ENCODE peak calls at places on chromosome 19, in four cellular contexts. X, Q, S and W are unnamed samples.

GRCh38 chr19:32530773-32531172 is 50.2 kb upstream of the PDCD5 start:
- DNase-seq in X (no peak), Q (no peak), S (no peak), W (no peak)

GRCh38 chr19:4061683-4062575 is 4.8 kb downstream of the ZBTB7A start:
- DNase-seq in X (peak), Q (no peak), S (no peak), W (no peak)

GRCh38 chr19:14318873-14319272 is 62.4 kb upstream of the ADGRE5 start:
- DNase-seq in X (no peak), Q (no peak), S (no peak), W (no peak)

GRCh38 chr19:58229255-58229639 is 533 bp downstream of the ZNF544 start:
- DNase-seq in X (peak), Q (no peak), S (no peak), W (no peak)

GRCh38 chr19:1113278-1113985 is 9.6 kb downstream of the GPX4 start:
- DNase-seq in X (peak), Q (peak), S (peak), W (peak)

GRCh38 chr19:11530432-11530831 is 1.5 kb upstream of the ECSIT start:
- DNase-seq in X (peak), Q (no peak), S (peak), W (peak)

GRCh38 chr19:54470991-54471782 is 1.9 kb downstream of the CDC42EP5 start:
- DNase-seq in X (no peak), Q (no peak), S (no peak), W (no peak)

GRCh38 chr19:53876651-53877224 is 5.3 kb upstream of the PRKCG start:
- DNase-seq in X (no peak), Q (no peak), S (no peak), W (no peak)

GRCh38 chr19:51324082-51324481 is 12.6 kb downstream of the IGLON5 start:
- DNase-seq in X (no peak), Q (no peak), S (no peak), W (no peak)

GRCh38 chr19:1421218-1421957 is 14.0 kb downstream of the DAZAP1 start:
- DNase-seq in X (no peak), Q (no peak), S (no peak), W (no peak)

GRCh38 chr19:34341935-34342680 is 22.9 kb upstream of the GPI start:
- DNase-seq in X (no peak), Q (no peak), S (no peak), W (no peak)

GRCh38 chr19:45955905-45956608 is 17.6 kb downstream of the NOVA2 start:
- DNase-seq in X (peak), Q (no peak), S (peak), W (no peak)

GRCh38 chr19:28472843-28473242 is 740.1 kb downstream of the UQCRFS1 start:
- DNase-seq in X (no peak), Q (no peak), S (no peak), W (no peak)

GRCh38 chr19:55552620-55553019 is 7.3 kb upstream of the SBK3 start:
- DNase-seq in X (peak), Q (no peak), S (no peak), W (no peak)

GRCh38 chr19:36573948-36574726 is 1.0 kb upstream of the ZNF529 start:
- DNase-seq in X (peak), Q (no peak), S (no peak), W (no peak)

GRCh38 chr19:56309511-56310185 is 5.0 kb downstream of the ZSCAN5A start:
- DNase-seq in X (peak), Q (peak), S (peak), W (peak)

GRCh38 chr19:11140896-11141295 is 14.7 kb downstream of the SPC24 start:
- DNase-seq in X (no peak), Q (no peak), S (no peak), W (no peak)

GRCh38 chr19:4390017-4390861 is 10.1 kb downstream of the SH3GL1 start:
- DNase-seq in X (peak), Q (no peak), S (no peak), W (no peak)

GRCh38 chr19:54376610-54377009 is 11.9 kb upstream of the LAIR1 start:
- DNase-seq in X (no peak), Q (no peak), S (no peak), W (no peak)

GRCh38 chr19:53577968-53578367 is 40.0 kb downstream of the ZNF331 start:
- DNase-seq in X (no peak), Q (no peak), S (no peak), W (no peak)

GRCh38 chr19:10543420-10544241 is at the start of gene ATG4D:
- DNase-seq in X (peak), Q (peak), S (peak), W (peak)

GRCh38 chr19:9878511-9879196 is 43.5 kb downstream of the PIN1 start:
- DNase-seq in X (no peak), Q (no peak), S (no peak), W (no peak)

GRCh38 chr19:48244289-48244688 is 11.4 kb downstream of the CARD8 start:
- DNase-seq in X (no peak), Q (peak), S (no peak), W (peak)

GRCh38 chr19:40101813-40102212 is 11.1 kb upstream of the ZNF780A start:
- DNase-seq in X (no peak), Q (no peak), S (no peak), W (no peak)

GRCh38 chr19:49749055-49749716 is 13.9 kb downstream of the TSKS start:
- DNase-seq in X (no peak), Q (no peak), S (peak), W (no peak)

GRCh38 chr19:2033825-2034159 is 17.3 kb downstream of the MKNK2 start:
- DNase-seq in X (no peak), Q (no peak), S (no peak), W (no peak)

GRCh38 chr19:5804516-5805464 is at the start of gene NRTN:
- DNase-seq in X (no peak), Q (peak), S (no peak), W (peak)

GRCh38 chr19:1255186-1256161 is 7.1 kb downstream of the MIDN start:
- DNase-seq in X (no peak), Q (no peak), S (no peak), W (no peak)

GRCh38 chr19:30692517-30692870 is 320.3 kb downstream of the ZNF536 start:
- DNase-seq in X (no peak), Q (no peak), S (no peak), W (no peak)

GRCh38 chr19:18460313-18460712 is 22.4 kb upstream of the ISYNA1 start:
- DNase-seq in X (peak), Q (no peak), S (no peak), W (no peak)

GRCh38 chr19:52941941-52942370 is 18.7 kb upstream of the ZNF888 start:
- DNase-seq in X (peak), Q (no peak), S (no peak), W (no peak)

GRCh38 chr19:29514525-29515232 is 11.1 kb upstream of the VSTM2B start:
- DNase-seq in X (no peak), Q (no peak), S (no peak), W (no peak)

GRCh38 chr19:51365211-51366049 is 758 bp downstream of the ETFB start:
- DNase-seq in X (peak), Q (no peak), S (no peak), W (no peak)

GRCh38 chr19:55535173-55535572 is 1.8 kb downstream of the SBK2 start:
- DNase-seq in X (no peak), Q (no peak), S (no peak), W (no peak)